ENCODE peak calls at places on chromosome 2, in six cellular contexts. One of them, this sample, is unnamed.
A peak's percentile ranks its signal among the peaks of the same experiment; 100 is the strongest.

GRCh38 chr2:236659758-236660150 is 90.1 kb downstream of the ACKR3 start:
- DNase-seq in H9: no peak
- DNase-seq in IMR-90: peak; percentile 34
- DNase-seq in mesendoderm: no peak
- DNase-seq in H1: no peak
- DNase-seq in neuronal stem cell: no peak
- DNase-seq in this sample: peak; percentile 62

GRCh38 chr2:238387376-238387775 is 39.4 kb upstream of the ASB1 start:
- DNase-seq in H1: no peak
- DNase-seq in IMR-90: no peak
- DNase-seq in mesendoderm: no peak
- DNase-seq in neuronal stem cell: no peak
- DNase-seq in H9: no peak
- DNase-seq in this sample: no peak

GRCh38 chr2:30141136-30141535 is 5.7 kb upstream of the YPEL5 start:
- DNase-seq in H1: no peak
- DNase-seq in H9: no peak
- DNase-seq in IMR-90: no peak
- DNase-seq in mesendoderm: no peak
- DNase-seq in neuronal stem cell: no peak
- DNase-seq in this sample: no peak

GRCh38 chr2:202703091-202703490 is 68.3 kb downstream of the FAM117B start:
- DNase-seq in neuronal stem cell: no peak
- DNase-seq in H9: no peak
- DNase-seq in H1: no peak
- DNase-seq in IMR-90: peak; percentile 49
- DNase-seq in mesendoderm: no peak
- DNase-seq in this sample: peak; percentile 8

GRCh38 chr2:47299555-47299954 is 103.4 kb upstream of the MSH2 start:
- DNase-seq in mesendoderm: peak; percentile 73
- DNase-seq in H1: no peak
- DNase-seq in H9: no peak
- DNase-seq in neuronal stem cell: no peak
- DNase-seq in IMR-90: peak; percentile 86
- DNase-seq in this sample: peak; percentile 89

GRCh38 chr2:137813176-137813575 is 151.1 kb upstream of the HNMT start:
- DNase-seq in H1: no peak
- DNase-seq in neuronal stem cell: no peak
- DNase-seq in H9: no peak
- DNase-seq in mesendoderm: no peak
- DNase-seq in IMR-90: no peak
- DNase-seq in this sample: no peak

GRCh38 chr2:148546270-148546669 is 98.3 kb upstream of the EPC2 start:
- DNase-seq in mesendoderm: no peak
- DNase-seq in IMR-90: no peak
- DNase-seq in H9: no peak
- DNase-seq in neuronal stem cell: no peak
- DNase-seq in H1: no peak
- DNase-seq in this sample: peak; percentile 36

GRCh38 chr2:110101280-110101844 is 14.3 kb downstream of the MALL start:
- DNase-seq in H1: peak; percentile 27
- DNase-seq in IMR-90: peak; percentile 100
- DNase-seq in neuronal stem cell: no peak
- DNase-seq in mesendoderm: peak; percentile 83
- DNase-seq in H9: peak; percentile 57
- DNase-seq in this sample: peak; percentile 99

GRCh38 chr2:161592713-161593112 is 31.5 kb upstream of the SLC4A10 start:
- DNase-seq in neuronal stem cell: no peak
- DNase-seq in IMR-90: no peak
- DNase-seq in H1: no peak
- DNase-seq in H9: no peak
- DNase-seq in mesendoderm: no peak
- DNase-seq in this sample: no peak

GRCh38 chr2:172376505-172377125 is 50.8 kb upstream of the ITGA6 start:
- DNase-seq in mesendoderm: no peak
- DNase-seq in H9: no peak
- DNase-seq in IMR-90: no peak
- DNase-seq in H1: no peak
- DNase-seq in neuronal stem cell: no peak
- DNase-seq in this sample: no peak

GRCh38 chr2:175769200-175769599 is 232.9 kb downstream of the LNPK start:
- DNase-seq in H1: no peak
- DNase-seq in mesendoderm: peak; percentile 29
- DNase-seq in IMR-90: no peak
- DNase-seq in neuronal stem cell: no peak
- DNase-seq in H9: no peak
- DNase-seq in this sample: no peak

GRCh38 chr2:215772634-215773563 is 240.5 kb downstream of the MREG start:
- DNase-seq in H9: no peak
- DNase-seq in neuronal stem cell: no peak
- DNase-seq in IMR-90: no peak
- DNase-seq in H1: no peak
- DNase-seq in mesendoderm: peak; percentile 59
- DNase-seq in this sample: no peak

GRCh38 chr2:43345391-43345813 is 119.0 kb upstream of the ZFP36L2 start:
- DNase-seq in IMR-90: no peak
- DNase-seq in mesendoderm: peak; percentile 56
- DNase-seq in H1: no peak
- DNase-seq in H9: no peak
- DNase-seq in neuronal stem cell: no peak
- DNase-seq in this sample: no peak

GRCh38 chr2:130152816-130153595 is 8.1 kb upstream of the CCDC74B start:
- DNase-seq in IMR-90: no peak
- DNase-seq in H9: no peak
- DNase-seq in mesendoderm: no peak
- DNase-seq in H1: no peak
- DNase-seq in neuronal stem cell: no peak
- DNase-seq in this sample: no peak

GRCh38 chr2:210003394-210003793 is 956 bp downstream of the RPE start:
- DNase-seq in IMR-90: no peak
- DNase-seq in H1: no peak
- DNase-seq in mesendoderm: no peak
- DNase-seq in H9: no peak
- DNase-seq in neuronal stem cell: no peak
- DNase-seq in this sample: peak; percentile 30

GRCh38 chr2:144078091-144078490 is 441.8 kb downstream of the ZEB2 start:
- DNase-seq in neuronal stem cell: no peak
- DNase-seq in H1: no peak
- DNase-seq in IMR-90: peak; percentile 37
- DNase-seq in mesendoderm: no peak
- DNase-seq in H9: no peak
- DNase-seq in this sample: no peak

GRCh38 chr2:62410015-62410453 is 96.0 kb downstream of the TMEM17 start:
- DNase-seq in mesendoderm: peak; percentile 38
- DNase-seq in H1: no peak
- DNase-seq in H9: no peak
- DNase-seq in IMR-90: no peak
- DNase-seq in neuronal stem cell: no peak
- DNase-seq in this sample: no peak
- H4K8ac ChIP-seq in mesendoderm: no peak overlapping the region
- H4K8ac ChIP-seq in H1: no peak overlapping the region
- H4K8ac ChIP-seq in H9: no peak overlapping the region
- H4K8ac ChIP-seq in IMR-90: no peak overlapping the region
- H4K8ac ChIP-seq in neuronal stem cell: peak overlapping the region; percentile 7
- H4K8ac ChIP-seq in this sample: peak overlapping the region; percentile 59

GRCh38 chr2:98458207-98458606 is 13.5 kb downstream of the INPP4A start:
- DNase-seq in mesendoderm: no peak
- DNase-seq in neuronal stem cell: no peak
- DNase-seq in H1: no peak
- DNase-seq in IMR-90: peak; percentile 60
- DNase-seq in H9: no peak
- DNase-seq in this sample: peak; percentile 45
- H2AK5ac ChIP-seq in mesendoderm: no peak overlapping the region
- H2AK5ac ChIP-seq in neuronal stem cell: no peak overlapping the region
- H2AK5ac ChIP-seq in H1: no peak overlapping the region
- H2AK5ac ChIP-seq in IMR-90: peak overlapping the region; percentile 70
- H2AK5ac ChIP-seq in H9: no peak overlapping the region
- H2AK5ac ChIP-seq in this sample: no peak overlapping the region

GRCh38 chr2:135733045-135733444 is 8.6 kb upstream of the UBXN4 start:
- DNase-seq in H1: no peak
- DNase-seq in IMR-90: no peak
- DNase-seq in H9: no peak
- DNase-seq in mesendoderm: no peak
- DNase-seq in neuronal stem cell: no peak
- DNase-seq in this sample: no peak

GRCh38 chr2:135732561-135732960 is 9.1 kb upstream of the UBXN4 start:
- DNase-seq in H9: no peak
- DNase-seq in H1: no peak
- DNase-seq in mesendoderm: no peak
- DNase-seq in IMR-90: no peak
- DNase-seq in neuronal stem cell: no peak
- DNase-seq in this sample: no peak

DNA sequence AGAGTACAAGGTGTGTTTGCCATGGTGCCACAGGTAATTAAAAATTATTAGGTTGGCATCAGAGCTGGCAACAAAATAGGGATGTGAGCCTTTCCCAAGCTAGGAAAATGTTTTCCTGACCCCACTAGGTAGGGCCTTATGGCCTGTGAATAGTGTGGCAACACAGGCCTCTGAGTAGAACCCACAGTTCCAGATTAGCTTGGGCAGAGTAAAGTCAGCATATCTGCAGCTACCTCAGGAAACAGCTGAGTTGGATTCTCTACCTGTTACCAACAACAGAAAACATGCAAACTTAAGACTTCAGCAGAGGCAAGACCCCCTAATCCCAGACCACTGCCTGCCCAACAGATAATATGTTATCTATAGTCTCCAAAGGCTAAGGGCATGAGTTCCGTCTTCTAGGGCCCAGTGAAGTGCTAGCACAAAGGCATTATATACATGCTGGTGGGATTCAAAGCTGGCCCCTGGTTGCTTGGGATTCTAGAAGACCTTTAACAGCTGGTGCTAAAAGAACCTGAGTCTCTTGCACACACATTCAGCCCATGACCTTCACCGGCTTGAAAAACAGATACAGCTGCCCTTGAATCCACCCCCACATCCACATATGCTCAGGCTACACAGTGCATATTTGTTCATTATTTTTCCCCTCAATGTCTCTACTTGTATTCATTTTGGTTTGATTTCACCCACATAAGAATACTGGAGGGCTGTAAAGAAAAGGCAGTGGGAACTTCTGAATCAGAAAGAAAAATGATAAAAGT is 13.5 kb upstream of the UBXN4 start:
- DNase-seq in mesendoderm: no peak
- DNase-seq in H9: no peak
- DNase-seq in IMR-90: no peak
- DNase-seq in H1: no peak
- DNase-seq in neuronal stem cell: no peak
- DNase-seq in this sample: no peak
- H2BK15ac ChIP-seq in mesendoderm: no peak overlapping the region
- H2BK15ac ChIP-seq in H9: no peak overlapping the region
- H2BK15ac ChIP-seq in IMR-90: no peak overlapping the region
- H2BK15ac ChIP-seq in H1: no peak overlapping the region
- H2BK15ac ChIP-seq in neuronal stem cell: no peak overlapping the region
- H2BK15ac ChIP-seq in this sample: no peak overlapping the region

GRCh38 chr2:231037202-231037730 is at the start of gene C2orf72:
- DNase-seq in IMR-90: no peak
- DNase-seq in H1: no peak
- DNase-seq in neuronal stem cell: no peak
- DNase-seq in mesendoderm: no peak
- DNase-seq in H9: no peak
- DNase-seq in this sample: no peak
- H4K8ac ChIP-seq in IMR-90: no peak within 1 kb of the TSS
- H4K8ac ChIP-seq in H1: no peak within 1 kb of the TSS
- H4K8ac ChIP-seq in neuronal stem cell: no peak within 1 kb of the TSS
- H4K8ac ChIP-seq in mesendoderm: no peak within 1 kb of the TSS
- H4K8ac ChIP-seq in H9: no peak within 1 kb of the TSS
- H4K8ac ChIP-seq in this sample: no peak within 1 kb of the TSS

DNA sequence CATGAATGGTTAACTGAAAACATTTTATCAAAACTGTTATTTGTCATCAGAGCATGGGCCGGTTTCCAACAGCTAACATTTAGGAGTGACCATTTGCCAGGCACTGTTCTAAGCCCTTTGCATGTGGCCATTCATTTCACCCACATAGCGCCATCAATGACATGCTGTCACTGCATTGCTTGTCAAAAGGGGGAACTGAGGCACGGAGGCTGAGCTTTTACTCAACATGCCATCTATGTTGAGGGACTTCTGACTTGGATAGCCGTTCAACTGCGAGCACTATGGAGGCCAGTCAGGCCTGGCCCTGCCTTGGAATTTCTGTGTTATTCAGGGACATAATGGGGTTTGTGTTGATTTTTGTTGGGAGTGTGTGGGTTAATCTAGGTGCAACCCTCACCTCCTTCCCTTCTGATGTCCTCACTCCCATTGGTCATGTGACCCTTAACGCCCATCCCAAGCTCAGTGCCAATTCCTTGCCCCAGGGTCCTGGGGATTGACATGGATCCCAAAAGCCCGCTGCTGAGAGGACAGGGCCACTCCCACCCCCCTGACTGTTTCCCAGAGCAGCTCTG is 12.7 kb downstream of the IL1R1 start:
- DNase-seq in H1: no peak
- DNase-seq in mesendoderm: no peak
- DNase-seq in IMR-90: no peak
- DNase-seq in neuronal stem cell: no peak
- DNase-seq in H9: no peak
- DNase-seq in this sample: no peak
- H2AK5ac ChIP-seq in H1: no peak overlapping the region
- H2AK5ac ChIP-seq in mesendoderm: no peak overlapping the region
- H2AK5ac ChIP-seq in IMR-90: peak overlapping the region; percentile 95
- H2AK5ac ChIP-seq in neuronal stem cell: no peak overlapping the region
- H2AK5ac ChIP-seq in H9: no peak overlapping the region
- H2AK5ac ChIP-seq in this sample: no peak overlapping the region

GRCh38 chr2:222375798-222376197 is 48.5 kb upstream of the SGPP2 start:
- DNase-seq in mesendoderm: no peak
- DNase-seq in H9: no peak
- DNase-seq in H1: no peak
- DNase-seq in neuronal stem cell: no peak
- DNase-seq in IMR-90: no peak
- DNase-seq in this sample: no peak
- H2BK15ac ChIP-seq in mesendoderm: no peak overlapping the region
- H2BK15ac ChIP-seq in H9: no peak overlapping the region
- H2BK15ac ChIP-seq in H1: no peak overlapping the region
- H2BK15ac ChIP-seq in neuronal stem cell: no peak overlapping the region
- H2BK15ac ChIP-seq in IMR-90: no peak overlapping the region
- H2BK15ac ChIP-seq in this sample: no peak overlapping the region